ENCODE peak calls at places on chromosome 17, in seven cellular contexts. E is lung, Q is HFF-Myc, U is fibroblast of pulmonary artery, H is endothelial cell of umbilical vein, D is colonic mucosa, F is cardiac fibroblast. P is an unnamed sample.

GRCh38 chr17:5055543-5055942 is 20.3 kb upstream of the SLC52A1 start:
- DNase-seq in E (no peak), Q (no peak), U (no peak), H (no peak), D (no peak), F (no peak), P (no peak)

GRCh38 chr17:64343833-64344637 is 46.6 kb downstream of the PECAM1 start:
- DNase-seq in E (peak), Q (peak), U (peak), H (peak), D (peak), F (peak), P (peak)

GRCh38 chr17:45284176-45285140 is 22.6 kb upstream of the SPATA32 start:
- DNase-seq in E (no peak), Q (no peak), U (no peak), H (no peak), D (no peak), F (no peak), P (no peak)

GRCh38 chr17:63927464-63928171 is 4.5 kb downstream of the CD79B start:
- DNase-seq in E (no peak), Q (no peak), U (no peak), H (no peak), D (no peak), F (no peak), P (no peak)

GRCh38 chr17:48577946-48578615 is at the start of gene HOXB4:
- DNase-seq in E (peak), Q (no peak), U (peak), H (peak), D (peak), F (peak), P (no peak)

GRCh38 chr17:62111562-62112180 is 46.6 kb upstream of the MED13 start:
- DNase-seq in E (no peak), Q (no peak), U (no peak), H (no peak), D (peak), F (no peak), P (no peak)

GRCh38 chr17:33055746-33056145 is 64.1 kb downstream of the SPACA3 start:
- DNase-seq in E (no peak), Q (no peak), U (no peak), H (no peak), D (no peak), F (no peak), P (no peak)

GRCh38 chr17:44004077-44004760 is at the start of gene NAGS:
- DNase-seq in E (peak), Q (no peak), U (no peak), H (no peak), D (peak), F (no peak), P (no peak)

GRCh38 chr17:76969598-76970172 is 101.5 kb downstream of the MGAT5B start:
- DNase-seq in E (no peak), Q (no peak), U (no peak), H (no peak), D (no peak), F (no peak), P (no peak)

GRCh38 chr17:66302761-66303626 is 581 bp downstream of the PRKCA start:
- DNase-seq in E (peak), Q (no peak), U (peak), H (peak), D (peak), F (peak), P (no peak)

GRCh38 chr17:63780507-63780906 is 6.5 kb downstream of the DDX42 start:
- DNase-seq in E (no peak), Q (no peak), U (peak), H (peak), D (no peak), F (no peak), P (no peak)

GRCh38 chr17:4708436-4708835 is 2.0 kb upstream of the ARRB2 start:
- DNase-seq in E (peak), Q (no peak), U (no peak), H (no peak), D (no peak), F (no peak), P (no peak)

GRCh38 chr17:63419949-63420867 is 25.9 kb downstream of the CYB561 start:
- DNase-seq in E (no peak), Q (no peak), U (no peak), H (peak), D (no peak), F (no peak), P (no peak)

GRCh38 chr17:10198509-10199249 is at the start of gene GAS7:
- DNase-seq in E (no peak), Q (no peak), U (peak), H (no peak), D (peak), F (peak), P (no peak)

GRCh38 chr17:77286641-77287431 is 146.1 kb downstream of the SEC14L1 start:
- DNase-seq in E (peak), Q (no peak), U (peak), H (no peak), D (peak), F (peak), P (no peak)

GRCh38 chr17:31248986-31249385 is 48.1 kb downstream of the OMG start:
- DNase-seq in E (no peak), Q (no peak), U (peak), H (no peak), D (no peak), F (peak), P (no peak)

GRCh38 chr17:76341301-76341700 is 12.4 kb downstream of the PRPSAP1 start:
- DNase-seq in E (no peak), Q (no peak), U (no peak), H (no peak), D (no peak), F (no peak), P (no peak)

GRCh38 chr17:9350083-9350482 is 225.5 kb downstream of the STX8 start:
- DNase-seq in E (no peak), Q (peak), U (peak), H (no peak), D (no peak), F (peak), P (no peak)

GRCh38 chr17:66835476-66835875 is 559 bp downstream of the CACNG5 start:
- DNase-seq in E (no peak), Q (no peak), U (no peak), H (no peak), D (no peak), F (no peak), P (no peak)

GRCh38 chr17:68239967-68240366 is 7.9 kb upstream of the AMZ2 start:
- DNase-seq in E (no peak), Q (no peak), U (no peak), H (no peak), D (no peak), F (no peak), P (no peak)

GRCh38 chr17:62101090-62101489 is 36.0 kb upstream of the MED13 start:
- DNase-seq in E (no peak), Q (no peak), U (no peak), H (no peak), D (no peak), F (no peak), P (no peak)

GRCh38 chr17:4903051-4903818 is at the start of gene CHRNE:
- DNase-seq in E (peak), Q (peak), U (peak), H (peak), D (peak), F (peak), P (no peak)

GRCh38 chr17:81489012-81489968 is 23.3 kb downstream of the ACTG1 start:
- DNase-seq in E (no peak), Q (no peak), U (no peak), H (no peak), D (no peak), F (no peak), P (no peak)

GRCh38 chr17:77235370-77236080 is 94.8 kb downstream of the SEC14L1 start:
- DNase-seq in E (peak), Q (peak), U (peak), H (peak), D (peak), F (peak), P (no peak)

GRCh38 chr17:67386965-67387551 is 10.0 kb downstream of the PITPNC1 start:
- DNase-seq in E (peak), Q (no peak), U (peak), H (peak), D (peak), F (peak), P (no peak)

GRCh38 chr17:75842411-75842810 is 1.8 kb downstream of the UNC13D start:
- DNase-seq in E (no peak), Q (no peak), U (no peak), H (no peak), D (no peak), F (no peak), P (no peak)

GRCh38 chr17:69869667-69870066 is 205.4 kb upstream of the KCNJ16 start:
- DNase-seq in E (no peak), Q (no peak), U (no peak), H (no peak), D (no peak), F (no peak), P (peak)

GRCh38 chr17:43570518-43570928 is 24.4 kb upstream of the ETV4 start:
- DNase-seq in E (no peak), Q (peak), U (no peak), H (no peak), D (no peak), F (no peak), P (no peak)

GRCh38 chr17:55388842-55389241 is 32.8 kb downstream of the MMD start:
- DNase-seq in E (no peak), Q (no peak), U (no peak), H (no peak), D (no peak), F (no peak), P (no peak)

GRCh38 chr17:41864498-41864836 is 756 bp downstream of the KLHL11 start:
- DNase-seq in E (no peak), Q (no peak), U (peak), H (no peak), D (no peak), F (no peak), P (no peak)

GRCh38 chr17:55411463-55411855 is 10.2 kb downstream of the MMD start:
- DNase-seq in E (no peak), Q (no peak), U (no peak), H (no peak), D (no peak), F (no peak), P (no peak)

GRCh38 chr17:36072431-36073121 is 8.5 kb downstream of the CCL18 start:
- DNase-seq in E (peak), Q (peak), U (peak), H (peak), D (peak), F (peak), P (no peak)

GRCh38 chr17:65584604-65585521 is 23.4 kb upstream of the AXIN2 start:
- DNase-seq in E (no peak), Q (peak), U (no peak), H (no peak), D (no peak), F (no peak), P (no peak)

GRCh38 chr17:40347319-40348135 is 17.0 kb downstream of the GJD3 start:
- DNase-seq in E (no peak), Q (no peak), U (no peak), H (peak), D (no peak), F (no peak), P (no peak)

GRCh38 chr17:9802294-9802693 is 10.9 kb upstream of the DHRS7C start:
- DNase-seq in E (no peak), Q (peak), U (no peak), H (no peak), D (no peak), F (no peak), P (no peak)

GRCh38 chr17:28384281-28385036 is 13.0 kb downstream of the SARM1 start:
- DNase-seq in E (peak), Q (no peak), U (no peak), H (peak), D (peak), F (no peak), P (no peak)

GRCh38 chr17:53191878-53192277 is 630.8 kb upstream of the KIF2B start:
- DNase-seq in E (no peak), Q (no peak), U (no peak), H (no peak), D (no peak), F (no peak), P (no peak)

GRCh38 chr17:16150251-16150859 is 65.0 kb downstream of the NCOR1 start:
- DNase-seq in E (no peak), Q (peak), U (peak), H (peak), D (no peak), F (peak), P (no peak)

GRCh38 chr17:72388765-72389473 is 268.1 kb downstream of the SOX9 start:
- DNase-seq in E (no peak), Q (no peak), U (no peak), H (no peak), D (no peak), F (no peak), P (no peak)
- TF ChIP-seq CTCF in E (no peak), Q (peak), U (no peak), H (no peak), D (no peak), F (peak), P (peak)

GRCh38 chr17:2593846-2594656 is 597 bp downstream of the PAFAH1B1 start:
- DNase-seq in E (peak), Q (peak), U (peak), H (peak), D (peak), F (peak), P (no peak)

GRCh38 chr17:2592974-2593845 is at the start of gene PAFAH1B1:
- DNase-seq in E (peak), Q (peak), U (peak), H (peak), D (peak), F (peak), P (no peak)

GRCh38 chr17:2594657-2595085 is 1.2 kb downstream of the PAFAH1B1 start:
- DNase-seq in E (no peak), Q (no peak), U (no peak), H (no peak), D (peak), F (no peak), P (no peak)

GRCh38 chr17:2595736-2596135 is 2.3 kb downstream of the PAFAH1B1 start:
- DNase-seq in E (no peak), Q (no peak), U (peak), H (no peak), D (no peak), F (peak), P (no peak)

DNA sequence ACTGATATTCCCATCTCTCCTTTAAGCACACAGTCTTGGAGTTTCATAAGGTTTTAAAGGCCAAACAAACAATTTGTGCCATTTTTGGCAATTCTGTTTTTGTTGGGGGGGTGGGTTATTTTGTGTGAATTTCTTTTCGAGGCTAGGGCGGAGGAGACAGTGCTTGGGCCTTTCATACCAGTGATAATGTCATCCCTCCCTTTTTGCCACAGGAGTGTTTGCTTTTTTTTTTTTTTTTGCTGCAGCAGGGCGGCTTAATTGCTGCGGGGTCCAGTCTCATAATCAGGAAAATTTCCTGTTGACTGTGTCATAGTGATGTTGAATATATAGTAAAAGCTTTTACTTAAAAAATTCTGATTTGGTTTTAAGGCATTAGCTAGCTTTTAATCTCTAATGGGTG is 1.7 kb downstream of the PAFAH1B1 start:
- DNase-seq in E (no peak), Q (no peak), U (no peak), H (no peak), D (no peak), F (no peak), P (no peak)
- H3K4me3 ChIP-seq in E (peak), Q (peak), U (peak), H (peak), D (peak), F (peak), P (peak)

GRCh38 chr17:58215685-58216084 is 3.4 kb downstream of the MKS1 start:
- DNase-seq in E (no peak), Q (no peak), U (no peak), H (no peak), D (no peak), F (no peak), P (no peak)
- TF ChIP-seq CTCF in E (no peak), Q (peak), U (no peak), H (no peak), D (no peak), F (no peak), P (peak)

DNA sequence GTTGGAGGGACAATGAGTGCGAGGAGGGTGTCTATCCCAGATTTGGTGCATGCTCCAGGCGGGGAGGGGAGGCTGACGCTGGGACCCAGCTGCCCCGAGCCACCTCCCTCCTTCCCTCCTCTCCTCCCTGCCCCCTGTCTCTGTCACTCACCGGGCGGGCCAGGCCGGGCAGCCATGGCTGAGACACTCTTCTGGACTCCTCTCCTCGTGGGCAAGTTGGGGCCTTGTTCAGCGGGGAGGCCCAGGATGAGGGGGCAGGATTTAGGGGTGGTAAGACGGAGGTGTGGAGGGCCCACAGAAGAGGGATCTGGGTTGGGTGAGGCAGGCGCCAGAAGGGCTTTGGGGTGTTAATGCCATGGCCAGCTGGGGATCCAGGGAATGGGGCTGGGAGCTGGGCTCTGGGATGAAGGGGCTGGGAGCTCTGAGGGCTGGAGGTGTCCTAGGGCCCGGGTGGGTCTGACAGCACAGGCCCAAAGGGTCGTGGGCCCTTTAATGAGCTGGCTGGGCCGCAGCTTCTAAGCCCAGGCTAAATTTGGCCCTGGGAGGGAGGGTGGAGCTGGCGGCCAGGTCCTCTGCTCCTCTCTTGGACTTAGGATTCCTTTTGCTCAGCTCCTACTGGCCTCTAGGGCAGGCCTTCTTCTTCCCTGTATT is at the start of gene SGCA:
- DNase-seq in E (no peak), Q (no peak), U (no peak), H (no peak), D (no peak), F (no peak), P (no peak)
- H3K4me3 ChIP-seq in E (no peak), Q (no peak), U (no peak), H (no peak), D (no peak), F (no peak), P (no peak)

GRCh38 chr17:57433396-57433944 is 177.1 kb downstream of the MSI2 start:
- DNase-seq in E (no peak), Q (no peak), U (no peak), H (no peak), D (no peak), F (no peak), P (no peak)
- TF ChIP-seq CTCF in E (no peak), Q (no peak), U (no peak), H (no peak), D (no peak), F (no peak), P (no peak)

DNA sequence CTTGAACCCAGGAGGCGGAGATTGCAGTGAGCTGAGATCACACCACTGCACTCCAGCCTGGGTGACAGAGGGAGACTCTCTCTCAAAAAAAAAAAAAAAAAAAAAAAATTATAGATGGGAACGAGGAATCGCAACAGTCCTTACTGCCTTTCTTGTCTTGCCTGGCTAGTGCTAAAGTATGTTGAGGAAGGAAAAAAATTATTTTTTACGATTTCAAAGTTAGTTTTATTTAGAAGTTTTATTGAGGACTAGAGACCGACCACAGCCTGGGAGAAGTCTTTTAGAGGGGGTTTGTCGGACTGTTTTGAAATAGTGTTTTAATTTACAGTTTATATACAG is 15.8 kb upstream of the DNAH17 start:
- DNase-seq in E (no peak), Q (no peak), U (no peak), H (no peak), D (no peak), F (no peak), P (no peak)
- H3K4me3 ChIP-seq in E (no peak), Q (no peak), U (no peak), H (no peak), D (no peak), F (no peak), P (no peak)